ENCODE peak calls at places on chromosome 22, in five cellular contexts. One of them, this sample, is unnamed.

GRCh38 chr22:31630331-31631329 is 31.4 kb downstream of the PISD start:
- DNase-seq in spleen: peak
- DNase-seq in heart left ventricle: peak
- DNase-seq in NB4: peak
- DNase-seq in tibial nerve: peak
- DNase-seq in this sample: peak

GRCh38 chr22:28899199-28899853 is 16.0 kb downstream of the ZNRF3 start:
- DNase-seq in spleen: peak
- DNase-seq in heart left ventricle: no peak
- DNase-seq in NB4: no peak
- DNase-seq in tibial nerve: no peak
- DNase-seq in this sample: no peak

GRCh38 chr22:27115816-27116256 is 458.4 kb downstream of the MIAT start:
- DNase-seq in spleen: no peak
- DNase-seq in heart left ventricle: no peak
- DNase-seq in NB4: no peak
- DNase-seq in tibial nerve: no peak
- DNase-seq in this sample: peak

GRCh38 chr22:19565921-19566598 is 41.9 kb upstream of the CLDN5 start:
- DNase-seq in spleen: no peak
- DNase-seq in heart left ventricle: no peak
- DNase-seq in NB4: peak
- DNase-seq in tibial nerve: no peak
- DNase-seq in this sample: no peak

GRCh38 chr22:26023104-26023775 is 146.0 kb upstream of the SEZ6L start:
- DNase-seq in spleen: no peak
- DNase-seq in heart left ventricle: no peak
- DNase-seq in NB4: no peak
- DNase-seq in tibial nerve: no peak
- DNase-seq in this sample: no peak

GRCh38 chr22:29782061-29782845 is 15.1 kb downstream of the UQCR10 start:
- DNase-seq in spleen: no peak
- DNase-seq in heart left ventricle: peak
- DNase-seq in NB4: no peak
- DNase-seq in tibial nerve: no peak
- DNase-seq in this sample: no peak

GRCh38 chr22:44702479-44703219 is 645 bp downstream of the PRR5 start:
- DNase-seq in spleen: peak
- DNase-seq in heart left ventricle: no peak
- DNase-seq in NB4: peak
- DNase-seq in tibial nerve: no peak
- DNase-seq in this sample: no peak

GRCh38 chr22:27213291-27213690 is 555.9 kb downstream of the MIAT start:
- DNase-seq in spleen: no peak
- DNase-seq in heart left ventricle: no peak
- DNase-seq in NB4: no peak
- DNase-seq in tibial nerve: no peak
- DNase-seq in this sample: no peak

GRCh38 chr22:31089101-31090100 is 8.3 kb downstream of the SMTN start:
- DNase-seq in spleen: peak
- DNase-seq in heart left ventricle: peak
- DNase-seq in NB4: peak
- DNase-seq in tibial nerve: no peak
- DNase-seq in this sample: no peak

GRCh38 chr22:50186181-50186731 is 543 bp downstream of the TRABD start:
- DNase-seq in spleen: peak
- DNase-seq in heart left ventricle: peak
- DNase-seq in NB4: no peak
- DNase-seq in tibial nerve: no peak
- DNase-seq in this sample: no peak

GRCh38 chr22:29195118-29195963 is 10.4 kb upstream of the EMID1 start:
- DNase-seq in spleen: no peak
- DNase-seq in heart left ventricle: no peak
- DNase-seq in NB4: peak
- DNase-seq in tibial nerve: no peak
- DNase-seq in this sample: no peak

GRCh38 chr22:23825246-23825905 is 13.4 kb downstream of the DERL3 start:
- DNase-seq in spleen: peak
- DNase-seq in heart left ventricle: no peak
- DNase-seq in NB4: no peak
- DNase-seq in tibial nerve: no peak
- DNase-seq in this sample: no peak

GRCh38 chr22:45565171-45565570 is 62.5 kb downstream of the FBLN1 start:
- DNase-seq in spleen: no peak
- DNase-seq in heart left ventricle: no peak
- DNase-seq in NB4: no peak
- DNase-seq in tibial nerve: no peak
- DNase-seq in this sample: no peak

GRCh38 chr22:25692965-25693565 is 48.9 kb upstream of the MYO18B start:
- DNase-seq in spleen: no peak
- DNase-seq in heart left ventricle: no peak
- DNase-seq in NB4: no peak
- DNase-seq in tibial nerve: no peak
- DNase-seq in this sample: no peak

GRCh38 chr22:19103881-19104821 is 18.1 kb downstream of the DGCR2 start:
- DNase-seq in spleen: no peak
- DNase-seq in heart left ventricle: no peak
- DNase-seq in NB4: no peak
- DNase-seq in tibial nerve: no peak
- DNase-seq in this sample: no peak

GRCh38 chr22:35154937-35155387 is 89.0 kb downstream of the ISX start:
- DNase-seq in spleen: peak
- DNase-seq in heart left ventricle: no peak
- DNase-seq in NB4: peak
- DNase-seq in tibial nerve: peak
- DNase-seq in this sample: no peak

GRCh38 chr22:28027453-28028448 is 108.7 kb upstream of the PITPNB start:
- DNase-seq in spleen: peak
- DNase-seq in heart left ventricle: no peak
- DNase-seq in NB4: no peak
- DNase-seq in tibial nerve: peak
- DNase-seq in this sample: no peak

GRCh38 chr22:49887074-49887471 is 31.2 kb downstream of the ALG12 start:
- DNase-seq in spleen: no peak
- DNase-seq in heart left ventricle: no peak
- DNase-seq in NB4: no peak
- DNase-seq in tibial nerve: no peak
- DNase-seq in this sample: no peak

GRCh38 chr22:42920101-42920820 is 63.2 kb upstream of the ARFGAP3 start:
- DNase-seq in spleen: peak
- DNase-seq in heart left ventricle: no peak
- DNase-seq in NB4: no peak
- DNase-seq in tibial nerve: no peak
- DNase-seq in this sample: peak

GRCh38 chr22:49975543-49976389 is 15.2 kb downstream of the PIM3 start:
- DNase-seq in spleen: peak
- DNase-seq in heart left ventricle: no peak
- DNase-seq in NB4: peak
- DNase-seq in tibial nerve: no peak
- DNase-seq in this sample: no peak

GRCh38 chr22:43186272-43187170 is at the start of gene TTLL12:
- DNase-seq in spleen: peak
- DNase-seq in heart left ventricle: peak
- DNase-seq in NB4: peak
- DNase-seq in tibial nerve: no peak
- DNase-seq in this sample: no peak

GRCh38 chr22:29431986-29432385 is 6.4 kb upstream of the RFPL1 start:
- DNase-seq in spleen: no peak
- DNase-seq in heart left ventricle: no peak
- DNase-seq in NB4: no peak
- DNase-seq in tibial nerve: no peak
- DNase-seq in this sample: no peak

GRCh38 chr22:31861226-31861840 is 83.0 kb upstream of the YWHAH start:
- DNase-seq in spleen: no peak
- DNase-seq in heart left ventricle: no peak
- DNase-seq in NB4: no peak
- DNase-seq in tibial nerve: no peak
- DNase-seq in this sample: no peak

GRCh38 chr22:22848364-22848866 is 39.2 kb upstream of the IGLL5 start:
- DNase-seq in spleen: peak
- DNase-seq in heart left ventricle: peak
- DNase-seq in NB4: peak
- DNase-seq in tibial nerve: peak
- DNase-seq in this sample: peak

GRCh38 chr22:44738347-44738715 is 14.0 kb upstream of the ARHGAP8 start:
- DNase-seq in spleen: no peak
- DNase-seq in heart left ventricle: no peak
- DNase-seq in NB4: no peak
- DNase-seq in tibial nerve: no peak
- DNase-seq in this sample: no peak

GRCh38 chr22:43310311-43310710 is 32.9 kb downstream of the SCUBE1 start:
- DNase-seq in spleen: no peak
- DNase-seq in heart left ventricle: no peak
- DNase-seq in NB4: no peak
- DNase-seq in tibial nerve: no peak
- DNase-seq in this sample: no peak

GRCh38 chr22:42397332-42398246 is 34.6 kb downstream of the NFAM1 start:
- DNase-seq in spleen: peak
- DNase-seq in heart left ventricle: no peak
- DNase-seq in NB4: peak
- DNase-seq in tibial nerve: peak
- DNase-seq in this sample: no peak

GRCh38 chr22:23970816-23971482 is 3.3 kb downstream of the DDT start:
- DNase-seq in spleen: no peak
- DNase-seq in heart left ventricle: no peak
- DNase-seq in NB4: peak
- DNase-seq in tibial nerve: no peak
- DNase-seq in this sample: no peak

GRCh38 chr22:29002603-29003002 is 59.0 kb downstream of the C22orf31 start:
- DNase-seq in spleen: no peak
- DNase-seq in heart left ventricle: no peak
- DNase-seq in NB4: no peak
- DNase-seq in tibial nerve: no peak
- DNase-seq in this sample: no peak

GRCh38 chr22:27614291-27615007 is 187.1 kb downstream of the MN1 start:
- DNase-seq in spleen: no peak
- DNase-seq in heart left ventricle: no peak
- DNase-seq in NB4: no peak
- DNase-seq in tibial nerve: no peak
- DNase-seq in this sample: no peak

GRCh38 chr22:44919691-44920090 is 90.1 kb downstream of the PHF21B start:
- DNase-seq in spleen: peak
- DNase-seq in heart left ventricle: peak
- DNase-seq in NB4: no peak
- DNase-seq in tibial nerve: no peak
- DNase-seq in this sample: no peak

DNA sequence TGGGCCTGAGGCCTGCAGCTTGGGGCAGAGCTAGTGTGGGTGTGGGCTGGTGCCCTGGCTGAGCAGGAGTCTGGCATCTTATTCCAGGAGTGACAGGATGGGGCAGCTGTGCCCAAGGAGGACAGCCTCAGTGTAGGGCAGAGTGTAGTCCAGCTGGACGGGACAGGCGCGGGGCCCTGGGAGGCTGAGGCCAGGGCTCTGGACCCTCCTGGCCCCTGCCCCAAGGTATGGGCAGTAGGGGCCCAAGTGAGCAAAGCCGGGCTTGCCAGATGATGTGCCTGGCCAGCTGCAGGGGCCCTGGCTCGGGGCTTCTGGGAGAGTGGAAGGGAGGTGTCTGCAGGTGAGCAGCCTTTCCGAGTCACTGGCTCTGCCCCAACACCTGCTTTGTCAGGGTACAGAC is 1190.9 kb downstream of the BRD1 start:
- DNase-seq in spleen: no peak
- DNase-seq in heart left ventricle: no peak
- DNase-seq in NB4: no peak
- DNase-seq in tibial nerve: no peak
- DNase-seq in this sample: no peak
- TF ChIP-seq POLR2A in spleen: no peak
- TF ChIP-seq POLR2A in heart left ventricle: no peak
- TF ChIP-seq POLR2A in NB4: no peak
- TF ChIP-seq POLR2A in tibial nerve: no peak
- TF ChIP-seq POLR2A in this sample: no peak

DNA sequence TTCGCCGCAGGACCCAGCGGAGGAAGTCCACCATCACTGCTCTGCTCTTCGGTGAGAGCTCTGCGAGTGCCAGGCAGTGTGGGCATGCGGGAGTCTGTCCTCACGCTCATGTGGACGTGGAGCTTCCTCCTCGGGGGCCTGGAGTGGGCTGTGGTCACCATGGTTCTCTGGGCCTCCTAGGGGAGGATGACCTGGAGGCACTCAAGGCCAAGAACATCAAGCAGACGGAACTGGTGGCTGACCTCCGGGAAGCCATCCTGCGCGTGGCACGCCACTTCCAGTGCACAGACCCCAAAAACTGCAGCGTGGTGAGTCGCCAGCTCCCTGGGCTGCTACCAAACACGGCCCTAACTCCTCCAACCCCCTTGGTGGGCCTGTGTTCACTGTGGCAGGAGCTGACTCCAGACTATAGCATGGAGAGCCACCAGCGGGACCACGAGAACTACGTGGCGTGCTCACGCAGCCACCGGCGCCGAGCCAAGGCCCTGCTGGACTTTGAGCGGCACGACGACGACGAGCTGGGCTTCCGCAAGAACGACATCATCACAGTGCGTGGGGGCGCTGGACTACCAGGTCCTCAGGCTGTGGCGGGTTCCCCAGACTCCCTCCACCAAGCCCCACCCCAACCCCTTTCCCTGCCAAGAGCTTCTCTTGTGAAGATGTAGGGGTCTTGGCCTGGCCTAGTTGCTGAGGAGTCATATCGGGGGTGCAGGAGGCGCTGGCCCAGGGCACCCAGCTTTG is 36.8 kb downstream of the SGSM3 start:
- DNase-seq in spleen: peak
- DNase-seq in heart left ventricle: no peak
- DNase-seq in NB4: no peak
- DNase-seq in tibial nerve: no peak
- DNase-seq in this sample: no peak
- TF ChIP-seq POLR2A in spleen: no peak
- TF ChIP-seq POLR2A in heart left ventricle: no peak
- TF ChIP-seq POLR2A in NB4: no peak
- TF ChIP-seq POLR2A in tibial nerve: no peak
- TF ChIP-seq POLR2A in this sample: no peak

GRCh38 chr22:36775966-36776669 is at the start of gene IFT27:
- DNase-seq in spleen: peak
- DNase-seq in heart left ventricle: peak
- DNase-seq in NB4: peak
- DNase-seq in tibial nerve: peak
- DNase-seq in this sample: peak
- TF ChIP-seq POLR2A in spleen: no peak
- TF ChIP-seq POLR2A in heart left ventricle: no peak
- TF ChIP-seq POLR2A in NB4: no peak
- TF ChIP-seq POLR2A in tibial nerve: no peak
- TF ChIP-seq POLR2A in this sample: peak

GRCh38 chr22:20980938-20981722 is 967 bp upstream of the LZTR1 start:
- DNase-seq in spleen: no peak
- DNase-seq in heart left ventricle: no peak
- DNase-seq in NB4: no peak
- DNase-seq in tibial nerve: no peak
- DNase-seq in this sample: no peak

GRCh38 chr22:20980523-20980922 is 1.6 kb upstream of the LZTR1 start:
- DNase-seq in spleen: no peak
- DNase-seq in heart left ventricle: no peak
- DNase-seq in NB4: no peak
- DNase-seq in tibial nerve: no peak
- DNase-seq in this sample: no peak

GRCh38 chr22:20982563-20982882 is 426 bp downstream of the LZTR1 start:
- DNase-seq in spleen: no peak
- DNase-seq in heart left ventricle: no peak
- DNase-seq in NB4: no peak
- DNase-seq in tibial nerve: no peak
- DNase-seq in this sample: no peak

GRCh38 chr22:20983081-20983745 is 1.1 kb downstream of the LZTR1 start:
- DNase-seq in spleen: no peak
- DNase-seq in heart left ventricle: no peak
- DNase-seq in NB4: no peak
- DNase-seq in tibial nerve: no peak
- DNase-seq in this sample: no peak

GRCh38 chr22:20981787-20982562 is at the start of gene LZTR1:
- DNase-seq in spleen: peak
- DNase-seq in heart left ventricle: peak
- DNase-seq in NB4: peak
- DNase-seq in tibial nerve: peak
- DNase-seq in this sample: peak
- TF ChIP-seq POLR2A in spleen: peak
- TF ChIP-seq POLR2A in heart left ventricle: no peak
- TF ChIP-seq POLR2A in NB4: peak
- TF ChIP-seq POLR2A in tibial nerve: peak
- TF ChIP-seq POLR2A in this sample: peak